ENCODE peak calls at places on chromosomes 12 and 14, in seven cellular contexts. A, Y, O, X, J, K and Z are unnamed samples.

GRCh38 chr14:103140316-103141109 is 17.3 kb downstream of the TNFAIP2 start:
- DNase-seq in A (no peak), Y (peak), O (no peak), X (no peak), J (no peak), K (no peak), Z (no peak)

GRCh38 chr14:77026166-77026929 is 2.2 kb downstream of the IRF2BPL start:
- DNase-seq in A (no peak), Y (no peak), O (peak), X (no peak), J (peak), K (peak), Z (peak)

GRCh38 chr12:131251336-131252101 is 297.8 kb downstream of the ADGRD1 start:
- DNase-seq in A (no peak), Y (no peak), O (no peak), X (no peak), J (no peak), K (peak), Z (no peak)

GRCh38 chr12:77830502-77830901 is at the start of gene NAV3:
- DNase-seq in A (peak), Y (no peak), O (no peak), X (no peak), J (no peak), K (no peak), Z (no peak)

GRCh38 chr12:108598553-108599250 is 818 bp upstream of the TMEM119 start:
- DNase-seq in A (no peak), Y (no peak), O (no peak), X (no peak), J (no peak), K (no peak), Z (no peak)

GRCh38 chr12:47397664-47398281 is 308.1 kb downstream of the RPAP3 start:
- DNase-seq in A (peak), Y (peak), O (peak), X (peak), J (peak), K (peak), Z (no peak)

GRCh38 chr14:91369628-91370445 is 47.8 kb downstream of the CCDC88C start:
- DNase-seq in A (no peak), Y (peak), O (no peak), X (peak), J (no peak), K (no peak), Z (no peak)

GRCh38 chr14:102071283-102071998 is 15.4 kb downstream of the HSP90AA1 start:
- DNase-seq in A (peak), Y (peak), O (no peak), X (no peak), J (no peak), K (no peak), Z (no peak)

GRCh38 chr12:108634225-108634795 is 616 bp upstream of the SELPLG start:
- DNase-seq in A (no peak), Y (no peak), O (no peak), X (peak), J (no peak), K (peak), Z (peak)

GRCh38 chr12:54163147-54163546 is 25.6 kb downstream of the SMUG1 start:
- DNase-seq in A (no peak), Y (no peak), O (no peak), X (no peak), J (no peak), K (no peak), Z (no peak)

GRCh38 chr14:90336985-90337384 is 5.2 kb upstream of the NRDE2 start:
- DNase-seq in A (no peak), Y (no peak), O (no peak), X (no peak), J (no peak), K (no peak), Z (no peak)

GRCh38 chr14:38387821-38388220 is 131.9 kb upstream of the CLEC14A start:
- DNase-seq in A (no peak), Y (no peak), O (no peak), X (no peak), J (no peak), K (no peak), Z (no peak)

GRCh38 chr12:114779647-114780046 is 95.7 kb upstream of the TBX3 start:
- DNase-seq in A (no peak), Y (no peak), O (no peak), X (no peak), J (no peak), K (no peak), Z (no peak)

GRCh38 chr12:84397279-84397678 is 515.3 kb downstream of the SLC6A15 start:
- DNase-seq in A (no peak), Y (no peak), O (no peak), X (no peak), J (no peak), K (no peak), Z (no peak)

GRCh38 chr14:38122241-38122640 is 85.5 kb upstream of the SSTR1 start:
- DNase-seq in A (no peak), Y (no peak), O (no peak), X (no peak), J (no peak), K (no peak), Z (no peak)

GRCh38 chr12:119302334-119303132 is 32.0 kb upstream of the CCDC60 start:
- DNase-seq in A (peak), Y (no peak), O (no peak), X (no peak), J (no peak), K (no peak), Z (no peak)

GRCh38 chr12:127174881-127175280 is 1092.1 kb upstream of the TMEM132C start:
- DNase-seq in A (no peak), Y (no peak), O (no peak), X (no peak), J (peak), K (no peak), Z (no peak)

GRCh38 chr14:103496776-103497175 is 25.9 kb downstream of the CKB start:
- DNase-seq in A (no peak), Y (no peak), O (peak), X (no peak), J (no peak), K (no peak), Z (no peak)

GRCh38 chr12:129394416-129394815 is 509.4 kb downstream of the TMEM132D start:
- DNase-seq in A (no peak), Y (no peak), O (no peak), X (no peak), J (no peak), K (no peak), Z (no peak)

GRCh38 chr14:94129111-94129757 is at the start of gene IFI27L2:
- DNase-seq in A (peak), Y (peak), O (peak), X (peak), J (peak), K (peak), Z (peak)

GRCh38 chr14:96100171-96101064 is 61.3 kb downstream of the C14orf132 start:
- DNase-seq in A (peak), Y (peak), O (peak), X (peak), J (peak), K (peak), Z (no peak)

GRCh38 chr14:94427016-94427613 is 25.5 kb downstream of the SERPINA11 start:
- DNase-seq in A (no peak), Y (no peak), O (no peak), X (no peak), J (no peak), K (no peak), Z (no peak)

GRCh38 chr12:68158427-68158826 is 1.1 kb downstream of the IFNG start:
- DNase-seq in A (peak), Y (no peak), O (no peak), X (no peak), J (no peak), K (peak), Z (no peak)

GRCh38 chr12:131097247-131098177 is 143.8 kb downstream of the ADGRD1 start:
- DNase-seq in A (no peak), Y (no peak), O (no peak), X (peak), J (peak), K (no peak), Z (peak)

GRCh38 chr14:89576960-89577359 is 159.9 kb upstream of the FOXN3 start:
- DNase-seq in A (no peak), Y (no peak), O (no peak), X (no peak), J (no peak), K (no peak), Z (no peak)

GRCh38 chr12:84637926-84638325 is 274.7 kb downstream of the SLC6A15 start:
- DNase-seq in A (no peak), Y (no peak), O (no peak), X (no peak), J (no peak), K (no peak), Z (no peak)

GRCh38 chr12:62435337-62436163 is 31.1 kb upstream of the MON2 start:
- DNase-seq in A (peak), Y (peak), O (peak), X (peak), J (peak), K (peak), Z (peak)

GRCh38 chr12:4450551-4451112 is 5.0 kb upstream of the FGF6 start:
- DNase-seq in A (peak), Y (no peak), O (no peak), X (no peak), J (no peak), K (no peak), Z (no peak)

GRCh38 chr14:61695695-61696527 is 598 bp downstream of the HIF1A start:
- DNase-seq in A (peak), Y (peak), O (peak), X (peak), J (peak), K (peak), Z (peak)

GRCh38 chr14:53567236-53567785 is 389.3 kb downstream of the BMP4 start:
- DNase-seq in A (no peak), Y (no peak), O (no peak), X (no peak), J (no peak), K (no peak), Z (no peak)

GRCh38 chr14:31137214-31137889 is 70.2 kb downstream of the HECTD1 start:
- DNase-seq in A (no peak), Y (no peak), O (no peak), X (no peak), J (no peak), K (peak), Z (no peak)

GRCh38 chr14:52355016-52355430 is 40.9 kb downstream of the PTGER2 start:
- DNase-seq in A (peak), Y (no peak), O (no peak), X (no peak), J (no peak), K (peak), Z (no peak)

GRCh38 chr12:93050026-93050747 is 121.1 kb upstream of the EEA1 start:
- DNase-seq in A (peak), Y (no peak), O (no peak), X (no peak), J (peak), K (no peak), Z (no peak)

GRCh38 chr14:66530526-66530925 is 22.6 kb downstream of the GPHN start:
- DNase-seq in A (no peak), Y (no peak), O (no peak), X (no peak), J (no peak), K (peak), Z (no peak)